ENCODE peak calls at places on chromosome 15, in four cellular contexts. A, H, F and Q are unnamed samples.
A peak's percentile ranks its signal among the peaks of the same experiment; 100 is the strongest.

GRCh38 chr15:70420421-70421196 is 322.9 kb upstream of the TLE3 start:
- DNase-seq in H (no peak), F (no peak), A (no peak), Q (no peak)

GRCh38 chr15:84892786-84893307 is 8.4 kb downstream of the SLC28A1 start:
- DNase-seq in F (no peak), H (no peak), A (no peak), Q (no peak)

GRCh38 chr15:101455291-101455916 is 34.1 kb downstream of the PCSK6 start:
- DNase-seq in A (no peak), F (no peak), H (no peak), Q (no peak)

GRCh38 chr15:45795487-45796069 is 160.7 kb downstream of the SQOR start:
- DNase-seq in F (no peak), H (no peak), A (no peak), Q (peak; percentile 42)

GRCh38 chr15:91873133-91873526 is 19.6 kb downstream of the SLCO3A1 start:
- DNase-seq in H (no peak), A (no peak), F (no peak), Q (no peak)

GRCh38 chr15:78642341-78642740 is 1.3 kb upstream of the CHRNB4 start:
- DNase-seq in F (no peak), A (no peak), H (no peak), Q (no peak)

GRCh38 chr15:51796777-51797474 is 32.5 kb upstream of the TMOD3 start:
- DNase-seq in A (no peak), H (no peak), F (no peak), Q (peak; percentile 66)

GRCh38 chr15:52008326-52008697 is 10.7 kb upstream of the MAPK6 start:
- DNase-seq in A (no peak), F (no peak), H (no peak), Q (no peak)

GRCh38 chr15:70313099-70314017 is 215.6 kb upstream of the TLE3 start:
- DNase-seq in A (no peak), F (no peak), H (no peak), Q (no peak)

GRCh38 chr15:79156704-79157375 is 66.3 kb upstream of the RASGRF1 start:
- DNase-seq in A (no peak), H (no peak), F (no peak), Q (no peak)